ENCODE peak calls at places on chromosomes 1 and 21, in seven cellular contexts. M, Z, N, J, Q, K and B are unnamed samples.
A peak's percentile ranks its signal among the peaks of the same experiment; 100 is the strongest.

GRCh38 chr1:84538599-84538998 is 32.2 kb upstream of the GNG5 start:
- DNase-seq in M (no peak), K (no peak), Q (no peak), Z (no peak), N (no peak), J (no peak), B (no peak)

GRCh38 chr1:2543543-2544092 is 12.6 kb upstream of the TNFRSF14 start:
- DNase-seq in K (no peak), M (no peak), Z (no peak), N (no peak), J (no peak), Q (no peak), B (no peak)

GRCh38 chr1:87399264-87399663 is 70.6 kb downstream of the LMO4 start:
- DNase-seq in Q (no peak), J (no peak), M (no peak), K (no peak), N (no peak), Z (peak; percentile 79), B (no peak)

GRCh38 chr21:44332383-44332782 is 6.8 kb downstream of the CFAP410 start:
- DNase-seq in K (no peak), J (no peak), Z (no peak), Q (no peak), N (no peak), M (no peak), B (no peak)

GRCh38 chr1:243848165-243849088 is 1.6 kb downstream of the AKT3 start:
- DNase-seq in M (no peak), J (no peak), K (no peak), Q (no peak), N (no peak), Z (no peak), B (no peak)

GRCh38 chr1:21436488-21437340 is 3.2 kb upstream of the NBPF3 start:
- DNase-seq in M (no peak), N (no peak), J (no peak), Z (no peak), Q (no peak), K (no peak), B (no peak)

GRCh38 chr21:14850394-14850793 is 214.4 kb downstream of the NRIP1 start:
- DNase-seq in J (no peak), Q (no peak), K (no peak), N (no peak), Z (no peak), M (peak; percentile 42), B (no peak)

GRCh38 chr1:221602866-221603265 is 139.0 kb downstream of the DUSP10 start:
- DNase-seq in J (no peak), N (no peak), Q (no peak), M (peak; percentile 13), K (no peak), Z (no peak), B (no peak)

GRCh38 chr1:155253208-155253607 is 2.1 kb downstream of the ENTREP3 start:
- DNase-seq in N (no peak), K (no peak), J (no peak), M (no peak), Z (no peak), Q (no peak), B (no peak)

GRCh38 chr1:74502432-74502831 is 10.0 kb downstream of the LRRC53 start:
- DNase-seq in N (peak; percentile 10), K (no peak), J (peak; percentile 23), Z (peak; percentile 2), Q (no peak), M (peak; percentile 39), B (peak; percentile 56)

GRCh38 chr1:203170625-203171330 is 4.8 kb downstream of the MYBPH start:
- DNase-seq in K (no peak), J (no peak), Z (no peak), M (no peak), N (no peak), Q (no peak), B (no peak)

GRCh38 chr1:214005716-214006115 is 17.9 kb downstream of the PROX1 start:
- DNase-seq in Q (no peak), M (no peak), N (no peak), K (no peak), J (no peak), Z (no peak), B (no peak)

GRCh38 chr1:230824571-230825060 is 43.7 kb downstream of the C1orf198 start:
- DNase-seq in Z (no peak), M (peak; percentile 45), N (no peak), K (no peak), J (no peak), Q (no peak), B (no peak)

GRCh38 chr1:41618066-41618825 is 133.8 kb upstream of the EDN2 start:
- DNase-seq in Z (peak; percentile 27), M (no peak), Q (no peak), K (no peak), N (no peak), J (no peak), B (no peak)

GRCh38 chr1:24557711-24558121 is 1.8 kb downstream of the NCMAP start:
- DNase-seq in K (no peak), M (no peak), Z (no peak), N (no peak), Q (no peak), J (no peak), B (peak; percentile 18)

GRCh38 chr1:231678021-231678432 is 51.4 kb downstream of the DISC1 start:
- DNase-seq in K (no peak), Z (no peak), N (no peak), Q (no peak), J (no peak), M (no peak), B (no peak)

GRCh38 chr1:230867903-230868735 is at the start of gene C1orf198:
- DNase-seq in Z (peak; percentile 74), Q (peak; percentile 64), K (no peak), M (peak; percentile 95), N (peak; percentile 94), J (peak; percentile 48), B (no peak)

GRCh38 chr1:38064232-38064903 is 17.8 kb upstream of the POU3F1 start:
- DNase-seq in Q (no peak), K (no peak), Z (peak; percentile 73), M (peak; percentile 72), J (no peak), N (no peak), B (no peak)